ENCODE peak calls at places on chromosomes 6 and 20, in nine cellular contexts. A is GM06990, Q is T-cell, V is AG04450, C is RWPE1, D is amygdala, L is fibroblast of villous mesenchyme, X is posterior vena cava, M is skeletal muscle cell. H is an unnamed sample.
A peak's percentile ranks its signal among the peaks of the same experiment; 100 is the strongest.

GRCh38 chr6:54010340-54011276 is 100.6 kb upstream of the MLIP start:
- DNase-seq in A (no peak), Q (no peak), V (no peak), C (no peak), D (no peak), L (no peak), X (no peak), M (peak; percentile 63), H (no peak)

GRCh38 chr6:45911691-45912090 is 104.0 kb downstream of the CLIC5 start:
- DNase-seq in A (no peak), Q (no peak), V (no peak), C (no peak), D (no peak), L (no peak), X (no peak), M (no peak), H (no peak)

GRCh38 chr6:121334299-121335104 is at the start of gene TBC1D32:
- DNase-seq in A (peak; percentile 95), Q (peak; percentile 86), V (peak; percentile 78), C (peak; percentile 93), D (peak; percentile 94), L (peak; percentile 93), X (peak; percentile 98), M (peak; percentile 76), H (peak; percentile 92)

GRCh38 chr6:49693512-49693911 is 19.8 kb downstream of the CRISP2 start:
- DNase-seq in A (no peak), Q (no peak), V (no peak), C (no peak), D (no peak), L (no peak), X (no peak), M (no peak), H (no peak)

GRCh38 chr20:41308290-41308691 is 9.2 kb downstream of the ZHX3 start:
- DNase-seq in A (no peak), Q (no peak), V (peak; percentile 59), C (peak; percentile 52), D (no peak), L (peak; percentile 85), X (no peak), M (peak; percentile 51), H (no peak)

GRCh38 chr6:164184410-164184809 is 769.9 kb downstream of the QKI start:
- DNase-seq in A (no peak), Q (no peak), V (no peak), C (no peak), D (no peak), L (no peak), X (no peak), M (no peak), H (no peak)

GRCh38 chr6:132730560-132730959 is 16.7 kb upstream of the VNN1 start:
- DNase-seq in A (no peak), Q (no peak), V (peak; percentile 68), C (no peak), D (no peak), L (peak; percentile 82), X (no peak), M (peak; percentile 29), H (no peak)

GRCh38 chr20:37299718-37300529 is 10.5 kb downstream of the MANBAL start:
- DNase-seq in A (no peak), Q (no peak), V (no peak), C (no peak), D (no peak), L (peak; percentile 52), X (no peak), M (no peak), H (no peak)

GRCh38 chr20:61359254-61359653 is 107.2 kb downstream of the CDH4 start:
- DNase-seq in A (no peak), Q (no peak), V (no peak), C (no peak), D (no peak), L (no peak), X (peak; percentile 74), M (no peak), H (no peak)

GRCh38 chr6:121857551-121857950 is 422.1 kb downstream of the GJA1 start:
- DNase-seq in A (no peak), Q (no peak), V (no peak), C (no peak), D (no peak), L (no peak), X (no peak), M (no peak), H (no peak)

GRCh38 chr6:167760979-167761793 is 65.5 kb upstream of the AFDN start:
- DNase-seq in A (no peak), Q (no peak), V (no peak), C (no peak), D (no peak), L (peak; percentile 69), X (peak; percentile 85), M (peak; percentile 1), H (no peak)

GRCh38 chr6:128071212-128071611 is 170.4 kb upstream of the THEMIS start:
- DNase-seq in A (peak; percentile 3), Q (no peak), V (no peak), C (no peak), D (no peak), L (no peak), X (no peak), M (no peak), H (peak; percentile 8)

GRCh38 chr6:160387887-160388286 is 39.7 kb downstream of the SLC22A3 start:
- DNase-seq in A (no peak), Q (no peak), V (no peak), C (no peak), D (no peak), L (peak; percentile 51), X (no peak), M (no peak), H (no peak)

GRCh38 chr6:125983246-125983945 is 2.9 kb upstream of the TRMT11 start:
- DNase-seq in A (no peak), Q (no peak), V (no peak), C (no peak), D (no peak), L (peak; percentile 78), X (no peak), M (peak; percentile 60), H (no peak)

GRCh38 chr6:49479308-49480004 is 16.3 kb downstream of the CENPQ start:
- DNase-seq in A (no peak), Q (no peak), V (no peak), C (no peak), D (no peak), L (peak; percentile 84), X (no peak), M (no peak), H (no peak)

GRCh38 chr6:35260642-35261570 is 1.4 kb downstream of the ZNF76 start:
- DNase-seq in A (no peak), Q (no peak), V (no peak), C (no peak), D (no peak), L (peak; percentile 68), X (no peak), M (no peak), H (no peak)

GRCh38 chr6:43647613-43648012 is 2.8 kb downstream of the RSPH9 start:
- DNase-seq in A (no peak), Q (no peak), V (no peak), C (no peak), D (no peak), L (no peak), X (no peak), M (no peak), H (no peak)

GRCh38 chr6:89475634-89476033 is 42.7 kb downstream of the ANKRD6 start:
- DNase-seq in A (peak; percentile 7), Q (no peak), V (no peak), C (no peak), D (no peak), L (peak; percentile 6), X (no peak), M (peak; percentile 4), H (peak; percentile 26)

GRCh38 chr6:40963019-40963418 is 76.0 kb downstream of the UNC5CL start:
- DNase-seq in A (no peak), Q (no peak), V (no peak), C (no peak), D (no peak), L (no peak), X (no peak), M (no peak), H (no peak)

GRCh38 chr6:34982424-34982852 is 93.4 kb downstream of the ANKS1A start:
- DNase-seq in A (no peak), Q (no peak), V (no peak), C (no peak), D (peak; percentile 69), L (no peak), X (no peak), M (no peak), H (no peak)

GRCh38 chr20:12594410-12595130 is 414.2 kb upstream of the SPTLC3 start:
- DNase-seq in A (no peak), Q (no peak), V (no peak), C (no peak), D (no peak), L (peak; percentile 37), X (no peak), M (no peak), H (no peak)

GRCh38 chr6:82569022-82569421 is 205.4 kb downstream of the TPBG start:
- DNase-seq in A (no peak), Q (no peak), V (no peak), C (no peak), D (no peak), L (no peak), X (no peak), M (no peak), H (no peak)

GRCh38 chr6:52115891-52116604 is 28.6 kb upstream of the PKHD1 start:
- DNase-seq in A (no peak), Q (no peak), V (no peak), C (no peak), D (no peak), L (no peak), X (no peak), M (no peak), H (no peak)

GRCh38 chr6:168169624-168170023 is 90.6 kb upstream of the FRMD1 start:
- DNase-seq in A (no peak), Q (no peak), V (no peak), C (no peak), D (no peak), L (no peak), X (no peak), M (no peak), H (no peak)

GRCh38 chr6:34237316-34237721 is 646 bp downstream of the HMGA1 start:
- DNase-seq in A (peak; percentile 49), Q (peak; percentile 23), V (no peak), C (no peak), D (no peak), L (no peak), X (no peak), M (no peak), H (no peak)

GRCh38 chr20:16028923-16029322 is 544.3 kb downstream of the KIF16B start:
- DNase-seq in A (peak; percentile 6), Q (no peak), V (no peak), C (no peak), D (no peak), L (no peak), X (no peak), M (no peak), H (peak; percentile 65)

GRCh38 chr6:139533573-139534471 is 159.4 kb upstream of the CITED2 start:
- DNase-seq in A (no peak), Q (no peak), V (peak; percentile 37), C (no peak), D (no peak), L (peak; percentile 96), X (no peak), M (peak; percentile 83), H (no peak)

GRCh38 chr6:154653853-154654252 is 79.4 kb upstream of the SCAF8 start:
- DNase-seq in A (no peak), Q (no peak), V (no peak), C (peak; percentile 52), D (no peak), L (peak; percentile 80), X (no peak), M (peak; percentile 69), H (no peak)

GRCh38 chr20:19847383-19847782 is 89.3 kb downstream of the RIN2 start:
- DNase-seq in A (no peak), Q (no peak), V (no peak), C (no peak), D (no peak), L (no peak), X (no peak), M (no peak), H (no peak)

GRCh38 chr20:9215539-9215938 is 146.7 kb downstream of the PLCB4 start:
- DNase-seq in A (no peak), Q (no peak), V (no peak), C (no peak), D (no peak), L (peak; percentile 17), X (no peak), M (no peak), H (peak; percentile 11)

GRCh38 chr20:61901421-61902212 is 164.1 kb downstream of the TAF4 start:
- DNase-seq in A (no peak), Q (no peak), V (no peak), C (peak; percentile 64), D (no peak), L (peak; percentile 9), X (no peak), M (no peak), H (no peak)